ENCODE peak calls at places on chromosomes 13 and 19, in nine cellular contexts. One of them, this sample, is unnamed.

GRCh38 chr13:30047154-30047874 is 196.9 kb upstream of the UBL3 start:
- DNase-seq in lung: no peak
- DNase-seq in upper lobe of right lung: no peak
- DNase-seq in stomach: no peak
- DNase-seq in aorta: no peak
- DNase-seq in HFF-Myc: no peak
- DNase-seq in CD8-positive, alpha-beta T cell: no peak
- DNase-seq in Jurkat, Clone E6-1: peak
- DNase-seq in foreskin fibroblast: no peak
- DNase-seq in this sample: no peak

GRCh38 chr19:21587117-21587461 is 81.7 kb downstream of the ZNF429 start:
- DNase-seq in upper lobe of right lung: no peak
- DNase-seq in CD8-positive, alpha-beta T cell: no peak
- DNase-seq in Jurkat, Clone E6-1: no peak
- DNase-seq in HFF-Myc: no peak
- DNase-seq in foreskin fibroblast: no peak
- DNase-seq in aorta: no peak
- DNase-seq in lung: no peak
- DNase-seq in stomach: no peak
- DNase-seq in this sample: no peak

GRCh38 chr19:5001547-5002131 is 32.7 kb downstream of the KDM4B start:
- DNase-seq in CD8-positive, alpha-beta T cell: peak
- DNase-seq in upper lobe of right lung: no peak
- DNase-seq in foreskin fibroblast: peak
- DNase-seq in stomach: no peak
- DNase-seq in HFF-Myc: peak
- DNase-seq in aorta: no peak
- DNase-seq in Jurkat, Clone E6-1: peak
- DNase-seq in lung: no peak
- DNase-seq in this sample: no peak

GRCh38 chr13:86193281-86193680 is 394.1 kb upstream of the SLITRK6 start:
- DNase-seq in HFF-Myc: no peak
- DNase-seq in Jurkat, Clone E6-1: no peak
- DNase-seq in stomach: no peak
- DNase-seq in aorta: no peak
- DNase-seq in lung: no peak
- DNase-seq in foreskin fibroblast: no peak
- DNase-seq in upper lobe of right lung: no peak
- DNase-seq in CD8-positive, alpha-beta T cell: no peak
- DNase-seq in this sample: no peak

GRCh38 chr19:41218615-41219507 is at the start of gene AXL:
- DNase-seq in HFF-Myc: peak
- DNase-seq in foreskin fibroblast: peak
- DNase-seq in Jurkat, Clone E6-1: no peak
- DNase-seq in lung: peak
- DNase-seq in aorta: peak
- DNase-seq in upper lobe of right lung: peak
- DNase-seq in stomach: peak
- DNase-seq in CD8-positive, alpha-beta T cell: no peak
- DNase-seq in this sample: no peak

GRCh38 chr13:112870737-112871287 is 98.2 kb upstream of the MCF2L start:
- DNase-seq in CD8-positive, alpha-beta T cell: no peak
- DNase-seq in foreskin fibroblast: no peak
- DNase-seq in lung: no peak
- DNase-seq in aorta: peak
- DNase-seq in HFF-Myc: no peak
- DNase-seq in Jurkat, Clone E6-1: no peak
- DNase-seq in upper lobe of right lung: no peak
- DNase-seq in stomach: no peak
- DNase-seq in this sample: no peak

GRCh38 chr19:13841339-13842293 is 35.3 kb upstream of the NANOS3 start:
- DNase-seq in CD8-positive, alpha-beta T cell: peak
- DNase-seq in stomach: peak
- DNase-seq in foreskin fibroblast: no peak
- DNase-seq in HFF-Myc: no peak
- DNase-seq in upper lobe of right lung: peak
- DNase-seq in aorta: peak
- DNase-seq in lung: peak
- DNase-seq in Jurkat, Clone E6-1: no peak
- DNase-seq in this sample: no peak

GRCh38 chr13:113837554-113838355 is 26.1 kb downstream of the GAS6 start:
- DNase-seq in foreskin fibroblast: peak
- DNase-seq in Jurkat, Clone E6-1: no peak
- DNase-seq in stomach: peak
- DNase-seq in lung: peak
- DNase-seq in aorta: peak
- DNase-seq in upper lobe of right lung: peak
- DNase-seq in CD8-positive, alpha-beta T cell: no peak
- DNase-seq in HFF-Myc: peak
- DNase-seq in this sample: peak

GRCh38 chr13:93818345-93818744 is 591.7 kb downstream of the GPC6 start:
- DNase-seq in HFF-Myc: no peak
- DNase-seq in aorta: no peak
- DNase-seq in stomach: no peak
- DNase-seq in CD8-positive, alpha-beta T cell: no peak
- DNase-seq in lung: no peak
- DNase-seq in upper lobe of right lung: no peak
- DNase-seq in foreskin fibroblast: no peak
- DNase-seq in Jurkat, Clone E6-1: no peak
- DNase-seq in this sample: no peak

GRCh38 chr19:47377801-47378200 is 28.7 kb downstream of the DHX34 start:
- DNase-seq in Jurkat, Clone E6-1: no peak
- DNase-seq in stomach: no peak
- DNase-seq in aorta: no peak
- DNase-seq in foreskin fibroblast: no peak
- DNase-seq in CD8-positive, alpha-beta T cell: no peak
- DNase-seq in HFF-Myc: no peak
- DNase-seq in lung: no peak
- DNase-seq in upper lobe of right lung: no peak
- DNase-seq in this sample: no peak

GRCh38 chr19:11061951-11062350 is 27.3 kb upstream of the LDLR start:
- DNase-seq in stomach: no peak
- DNase-seq in lung: no peak
- DNase-seq in Jurkat, Clone E6-1: no peak
- DNase-seq in CD8-positive, alpha-beta T cell: no peak
- DNase-seq in upper lobe of right lung: no peak
- DNase-seq in aorta: no peak
- DNase-seq in foreskin fibroblast: no peak
- DNase-seq in HFF-Myc: no peak
- DNase-seq in this sample: no peak
- H3K4me3 ChIP-seq in stomach: no peak
- H3K4me3 ChIP-seq in lung: no peak
- H3K4me3 ChIP-seq in Jurkat, Clone E6-1: no peak
- H3K4me3 ChIP-seq in CD8-positive, alpha-beta T cell: no peak
- H3K4me3 ChIP-seq in upper lobe of right lung: no peak
- H3K4me3 ChIP-seq in aorta: no peak
- H3K4me3 ChIP-seq in foreskin fibroblast: no peak
- H3K4me3 ChIP-seq in HFF-Myc: no peak
- H3K4me3 ChIP-seq in this sample: no peak

GRCh38 chr13:99984134-99984462 is 2.5 kb downstream of the ZIC2 start:
- DNase-seq in lung: no peak
- DNase-seq in HFF-Myc: no peak
- DNase-seq in CD8-positive, alpha-beta T cell: no peak
- DNase-seq in foreskin fibroblast: no peak
- DNase-seq in upper lobe of right lung: no peak
- DNase-seq in stomach: no peak
- DNase-seq in aorta: no peak
- DNase-seq in Jurkat, Clone E6-1: no peak
- DNase-seq in this sample: no peak
- H3K4me3 ChIP-seq in lung: no peak
- H3K4me3 ChIP-seq in HFF-Myc: no peak
- H3K4me3 ChIP-seq in CD8-positive, alpha-beta T cell: no peak
- H3K4me3 ChIP-seq in foreskin fibroblast: no peak
- H3K4me3 ChIP-seq in upper lobe of right lung: no peak
- H3K4me3 ChIP-seq in stomach: no peak
- H3K4me3 ChIP-seq in aorta: no peak
- H3K4me3 ChIP-seq in Jurkat, Clone E6-1: no peak
- H3K4me3 ChIP-seq in this sample: no peak

DNA sequence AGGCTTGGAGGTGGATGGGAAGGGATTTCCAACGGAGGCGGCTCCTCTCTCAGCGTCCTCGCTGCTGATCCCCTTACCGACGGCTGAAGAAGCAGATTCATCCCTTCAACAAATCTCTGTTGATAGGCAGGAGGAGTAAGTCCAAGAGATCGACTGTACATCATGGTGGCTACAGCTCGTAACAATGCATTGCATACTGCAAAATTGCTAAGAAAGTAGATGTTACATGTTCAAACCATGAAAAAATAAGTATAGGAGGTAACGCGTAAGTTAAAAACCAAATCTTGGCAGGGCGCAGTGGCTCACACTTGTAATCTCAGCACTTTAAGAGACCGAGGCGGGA is 468 bp upstream of the SLC39A3 start:
- DNase-seq in upper lobe of right lung: no peak
- DNase-seq in stomach: no peak
- DNase-seq in aorta: no peak
- DNase-seq in Jurkat, Clone E6-1: peak
- DNase-seq in lung: no peak
- DNase-seq in CD8-positive, alpha-beta T cell: no peak
- DNase-seq in foreskin fibroblast: no peak
- DNase-seq in HFF-Myc: no peak
- DNase-seq in this sample: no peak
- H3K4me3 ChIP-seq in upper lobe of right lung: no peak
- H3K4me3 ChIP-seq in stomach: peak
- H3K4me3 ChIP-seq in aorta: no peak
- H3K4me3 ChIP-seq in Jurkat, Clone E6-1: peak
- H3K4me3 ChIP-seq in lung: no peak
- H3K4me3 ChIP-seq in CD8-positive, alpha-beta T cell: no peak
- H3K4me3 ChIP-seq in foreskin fibroblast: no peak
- H3K4me3 ChIP-seq in HFF-Myc: no peak
- H3K4me3 ChIP-seq in this sample: no peak

DNA sequence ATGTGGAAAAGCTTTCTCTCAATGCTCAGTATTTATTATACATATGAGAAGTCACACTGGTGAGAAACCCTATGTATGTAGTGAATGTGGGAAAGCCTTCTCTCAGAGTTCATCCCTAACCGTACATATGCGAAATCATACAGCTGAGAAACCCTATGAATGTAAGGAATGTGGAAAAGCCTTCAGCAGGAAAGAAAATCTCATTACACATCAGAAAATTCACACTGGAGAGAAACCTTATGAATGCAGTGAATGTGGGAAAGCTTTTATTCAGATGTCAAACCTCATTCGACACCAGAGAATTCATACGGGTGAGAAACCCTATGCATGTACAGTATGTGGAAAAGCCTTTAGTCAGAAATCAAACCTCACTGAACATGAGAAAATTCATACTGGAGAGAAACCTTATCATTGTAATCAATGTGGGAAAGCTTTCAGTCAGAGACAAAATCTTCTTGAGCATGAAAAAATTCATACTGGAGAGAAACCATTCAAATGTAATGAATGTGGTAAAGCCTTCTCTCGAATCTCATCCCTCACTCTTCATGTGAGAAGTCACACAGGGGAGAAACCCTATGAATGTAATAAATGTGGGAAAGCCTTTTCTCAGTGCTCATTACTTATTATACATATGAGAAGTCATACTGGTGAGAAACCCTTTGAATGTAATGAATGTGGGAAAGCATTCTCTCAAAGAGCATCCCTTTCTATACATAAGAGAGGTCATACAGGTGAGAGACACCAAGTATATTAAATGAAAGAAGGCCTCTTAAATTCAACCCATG is 34.4 kb downstream of the ZNF568 start:
- DNase-seq in HFF-Myc: no peak
- DNase-seq in lung: no peak
- DNase-seq in upper lobe of right lung: no peak
- DNase-seq in CD8-positive, alpha-beta T cell: no peak
- DNase-seq in Jurkat, Clone E6-1: no peak
- DNase-seq in aorta: no peak
- DNase-seq in stomach: no peak
- DNase-seq in foreskin fibroblast: no peak
- DNase-seq in this sample: no peak
- H3K4me3 ChIP-seq in HFF-Myc: no peak
- H3K4me3 ChIP-seq in lung: no peak
- H3K4me3 ChIP-seq in upper lobe of right lung: no peak
- H3K4me3 ChIP-seq in CD8-positive, alpha-beta T cell: no peak
- H3K4me3 ChIP-seq in Jurkat, Clone E6-1: no peak
- H3K4me3 ChIP-seq in aorta: no peak
- H3K4me3 ChIP-seq in stomach: no peak
- H3K4me3 ChIP-seq in foreskin fibroblast: no peak
- H3K4me3 ChIP-seq in this sample: no peak

GRCh38 chr19:16372065-16372915 is 47.7 kb downstream of the KLF2 start:
- DNase-seq in upper lobe of right lung: no peak
- DNase-seq in lung: no peak
- DNase-seq in foreskin fibroblast: no peak
- DNase-seq in stomach: no peak
- DNase-seq in aorta: peak
- DNase-seq in Jurkat, Clone E6-1: no peak
- DNase-seq in CD8-positive, alpha-beta T cell: no peak
- DNase-seq in HFF-Myc: no peak
- DNase-seq in this sample: no peak
- H3K4me3 ChIP-seq in upper lobe of right lung: no peak
- H3K4me3 ChIP-seq in lung: no peak
- H3K4me3 ChIP-seq in foreskin fibroblast: no peak
- H3K4me3 ChIP-seq in stomach: peak
- H3K4me3 ChIP-seq in aorta: no peak
- H3K4me3 ChIP-seq in Jurkat, Clone E6-1: peak
- H3K4me3 ChIP-seq in CD8-positive, alpha-beta T cell: peak
- H3K4me3 ChIP-seq in HFF-Myc: no peak
- H3K4me3 ChIP-seq in this sample: no peak

DNA sequence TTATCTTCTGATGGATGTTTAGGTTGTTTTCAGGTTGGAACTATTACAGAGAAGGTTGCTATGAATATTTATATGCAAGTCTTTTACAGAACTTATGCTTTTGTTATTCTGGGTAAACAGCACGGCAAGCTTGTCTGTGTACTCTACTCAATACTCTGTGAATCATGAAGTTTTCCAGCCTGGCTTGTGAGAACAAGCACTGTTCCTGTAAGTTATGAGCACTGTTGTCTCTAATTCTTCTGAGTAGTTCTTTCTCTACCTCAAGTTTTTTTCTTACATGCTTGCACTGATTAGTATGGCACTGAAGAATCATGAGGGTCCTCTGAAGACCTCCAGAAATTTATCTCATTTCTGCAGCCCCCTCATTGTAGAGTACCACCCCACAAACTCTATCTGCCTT is 496.9 kb downstream of the KCTD12 start:
- DNase-seq in HFF-Myc: no peak
- DNase-seq in stomach: no peak
- DNase-seq in Jurkat, Clone E6-1: no peak
- DNase-seq in upper lobe of right lung: no peak
- DNase-seq in CD8-positive, alpha-beta T cell: no peak
- DNase-seq in foreskin fibroblast: no peak
- DNase-seq in lung: no peak
- DNase-seq in aorta: no peak
- DNase-seq in this sample: no peak
- H3K4me3 ChIP-seq in HFF-Myc: no peak
- H3K4me3 ChIP-seq in stomach: no peak
- H3K4me3 ChIP-seq in Jurkat, Clone E6-1: no peak
- H3K4me3 ChIP-seq in upper lobe of right lung: no peak
- H3K4me3 ChIP-seq in CD8-positive, alpha-beta T cell: no peak
- H3K4me3 ChIP-seq in foreskin fibroblast: no peak
- H3K4me3 ChIP-seq in lung: no peak
- H3K4me3 ChIP-seq in aorta: no peak
- H3K4me3 ChIP-seq in this sample: no peak

DNA sequence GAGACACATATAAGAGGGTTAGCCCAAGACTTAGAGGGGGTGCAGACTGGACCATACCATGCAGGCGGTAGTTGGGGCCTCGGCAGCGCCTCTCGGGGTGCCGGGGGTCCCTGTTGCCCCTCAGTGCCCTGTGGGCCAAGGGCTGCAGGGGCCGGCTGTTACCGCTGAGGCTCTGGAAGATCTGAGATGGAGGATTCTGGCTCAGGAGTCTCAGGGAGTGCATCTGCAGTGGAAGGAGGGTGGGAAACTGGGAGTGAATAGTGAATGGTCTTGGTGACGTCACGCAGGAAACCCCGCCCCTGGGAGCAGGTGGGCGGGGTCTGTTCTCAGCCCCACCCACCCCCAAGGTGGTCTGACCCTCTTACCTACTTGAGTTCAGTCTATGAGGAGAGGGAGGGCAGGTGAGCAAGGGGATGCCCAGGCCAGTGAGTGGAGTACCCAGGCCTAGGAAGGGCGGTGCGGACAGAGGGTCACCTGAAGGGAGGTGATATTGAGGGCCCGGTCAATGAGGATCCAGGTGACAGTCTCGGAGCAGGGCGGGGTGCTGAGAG is 1.7 kb upstream of the DBP start:
- DNase-seq in stomach: no peak
- DNase-seq in foreskin fibroblast: no peak
- DNase-seq in lung: no peak
- DNase-seq in Jurkat, Clone E6-1: no peak
- DNase-seq in HFF-Myc: no peak
- DNase-seq in aorta: no peak
- DNase-seq in upper lobe of right lung: peak
- DNase-seq in CD8-positive, alpha-beta T cell: no peak
- DNase-seq in this sample: no peak
- H3K4me3 ChIP-seq in stomach: no peak
- H3K4me3 ChIP-seq in foreskin fibroblast: no peak
- H3K4me3 ChIP-seq in lung: no peak
- H3K4me3 ChIP-seq in Jurkat, Clone E6-1: peak
- H3K4me3 ChIP-seq in HFF-Myc: no peak
- H3K4me3 ChIP-seq in aorta: no peak
- H3K4me3 ChIP-seq in upper lobe of right lung: peak
- H3K4me3 ChIP-seq in CD8-positive, alpha-beta T cell: peak
- H3K4me3 ChIP-seq in this sample: no peak

This sample was measured in kidney epithelial cell.